ENCODE peak calls at places on chromosomes 3 and 15, in six cellular contexts. One of them, this sample, is unnamed.
A peak's percentile ranks its signal among the peaks of the same experiment; 100 is the strongest.

GRCh38 chr15:77599899-77600298 is 32.8 kb downstream of the LINGO1 start:
- DNase-seq in Calu3: no peak
- DNase-seq in CD14-positive monocyte: no peak
- DNase-seq in GM20000: no peak
- DNase-seq in cardiac muscle cell: peak; percentile 87
- DNase-seq in D721Med: no peak
- DNase-seq in this sample: peak; percentile 44

GRCh38 chr3:158974905-158975304 is 173.1 kb downstream of the MFSD1 start:
- DNase-seq in Calu3: no peak
- DNase-seq in CD14-positive monocyte: no peak
- DNase-seq in GM20000: no peak
- DNase-seq in cardiac muscle cell: no peak
- DNase-seq in D721Med: no peak
- DNase-seq in this sample: no peak

GRCh38 chr3:182331356-182331755 is 461.9 kb upstream of the ATP11B start:
- DNase-seq in Calu3: no peak
- DNase-seq in CD14-positive monocyte: no peak
- DNase-seq in GM20000: no peak
- DNase-seq in cardiac muscle cell: no peak
- DNase-seq in D721Med: no peak
- DNase-seq in this sample: no peak

GRCh38 chr15:31306036-31306425 is 20.6 kb upstream of the KLF13 start:
- DNase-seq in Calu3: no peak
- DNase-seq in CD14-positive monocyte: no peak
- DNase-seq in GM20000: peak; percentile 3
- DNase-seq in cardiac muscle cell: no peak
- DNase-seq in D721Med: no peak
- DNase-seq in this sample: no peak

GRCh38 chr15:60038111-60038521 is 34.0 kb downstream of the FOXB1 start:
- DNase-seq in Calu3: peak; percentile 47
- DNase-seq in CD14-positive monocyte: no peak
- DNase-seq in GM20000: no peak
- DNase-seq in cardiac muscle cell: no peak
- DNase-seq in D721Med: no peak
- DNase-seq in this sample: no peak

GRCh38 chr3:191518861-191519260 is 57.9 kb downstream of the PYDC2 start:
- DNase-seq in Calu3: no peak
- DNase-seq in CD14-positive monocyte: no peak
- DNase-seq in GM20000: no peak
- DNase-seq in cardiac muscle cell: no peak
- DNase-seq in D721Med: no peak
- DNase-seq in this sample: no peak

GRCh38 chr15:70111203-70112017 is 13.7 kb upstream of the TLE3 start:
- DNase-seq in Calu3: peak; percentile 72
- DNase-seq in CD14-positive monocyte: no peak
- DNase-seq in GM20000: no peak
- DNase-seq in cardiac muscle cell: peak; percentile 90
- DNase-seq in D721Med: peak; percentile 81
- DNase-seq in this sample: peak; percentile 82

GRCh38 chr3:18046531-18046930 is 304.1 kb upstream of the TBC1D5 start:
- DNase-seq in Calu3: no peak
- DNase-seq in CD14-positive monocyte: no peak
- DNase-seq in GM20000: no peak
- DNase-seq in cardiac muscle cell: no peak
- DNase-seq in D721Med: no peak
- DNase-seq in this sample: no peak

GRCh38 chr3:9400626-9401025 is 3.2 kb downstream of the SETD5 start:
- DNase-seq in Calu3: no peak
- DNase-seq in CD14-positive monocyte: no peak
- DNase-seq in GM20000: no peak
- DNase-seq in cardiac muscle cell: peak; percentile 13
- DNase-seq in D721Med: no peak
- DNase-seq in this sample: peak; percentile 16

GRCh38 chr3:60798456-60798855 is 452.8 kb downstream of the FHIT start:
- DNase-seq in Calu3: no peak
- DNase-seq in CD14-positive monocyte: no peak
- DNase-seq in GM20000: no peak
- DNase-seq in cardiac muscle cell: no peak
- DNase-seq in D721Med: no peak
- DNase-seq in this sample: no peak

GRCh38 chr3:194685723-194686413 is at the start of gene FAM43A:
- DNase-seq in Calu3: peak; percentile 83
- DNase-seq in CD14-positive monocyte: peak; percentile 84
- DNase-seq in GM20000: peak; percentile 86
- DNase-seq in cardiac muscle cell: peak; percentile 93
- DNase-seq in D721Med: peak; percentile 76
- DNase-seq in this sample: peak; percentile 87

GRCh38 chr15:63600001-63600645 is 2.9 kb downstream of the FBXL22 start:
- DNase-seq in Calu3: peak; percentile 29
- DNase-seq in CD14-positive monocyte: no peak
- DNase-seq in GM20000: no peak
- DNase-seq in cardiac muscle cell: peak; percentile 39
- DNase-seq in D721Med: no peak
- DNase-seq in this sample: no peak

GRCh38 chr3:11145888-11146287 is 8.4 kb upstream of the HRH1 start:
- DNase-seq in Calu3: no peak
- DNase-seq in CD14-positive monocyte: no peak
- DNase-seq in GM20000: no peak
- DNase-seq in cardiac muscle cell: no peak
- DNase-seq in D721Med: no peak
- DNase-seq in this sample: no peak

GRCh38 chr3:11154953-11155325 is 646 bp downstream of the HRH1 start:
- DNase-seq in Calu3: no peak
- DNase-seq in CD14-positive monocyte: no peak
- DNase-seq in GM20000: no peak
- DNase-seq in cardiac muscle cell: no peak
- DNase-seq in D721Med: no peak
- DNase-seq in this sample: peak; percentile 20

GRCh38 chr3:11154036-11154952 is at the start of gene HRH1:
- DNase-seq in Calu3: peak; percentile 20
- DNase-seq in CD14-positive monocyte: no peak
- DNase-seq in GM20000: no peak
- DNase-seq in cardiac muscle cell: peak; percentile 40
- DNase-seq in D721Med: no peak
- DNase-seq in this sample: peak; percentile 69

GRCh38 chr3:11146771-11147363 is 7.4 kb upstream of the HRH1 start:
- DNase-seq in Calu3: no peak
- DNase-seq in CD14-positive monocyte: no peak
- DNase-seq in GM20000: no peak
- DNase-seq in cardiac muscle cell: no peak
- DNase-seq in D721Med: no peak
- DNase-seq in this sample: no peak

DNA sequence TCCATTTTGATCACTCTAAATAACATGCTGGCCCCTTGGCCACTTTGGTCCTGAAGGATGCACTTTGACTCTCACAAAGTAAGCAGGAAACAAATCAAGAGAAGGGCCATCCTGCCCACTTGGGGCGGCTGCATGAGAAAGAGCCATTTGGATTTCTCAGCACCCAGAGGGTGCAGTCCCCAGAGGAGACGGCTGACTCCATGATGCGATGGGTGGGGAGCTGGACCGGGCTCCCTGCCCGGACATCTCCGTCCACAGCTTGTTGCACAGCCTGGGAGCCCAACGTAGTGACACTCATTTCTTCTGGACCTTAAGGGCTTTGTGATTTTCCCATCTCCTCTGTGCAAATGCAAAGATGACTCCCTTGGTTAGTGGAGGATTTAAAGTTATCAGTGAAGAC is 4.0 kb upstream of the HRH1 start:
- DNase-seq in Calu3: no peak
- DNase-seq in CD14-positive monocyte: peak; percentile 3
- DNase-seq in GM20000: no peak
- DNase-seq in cardiac muscle cell: no peak
- DNase-seq in D721Med: no peak
- DNase-seq in this sample: no peak
- TF ChIP-seq CTCF in Calu3: no peak
- TF ChIP-seq CTCF in CD14-positive monocyte: no peak
- TF ChIP-seq CTCF in GM20000: no peak
- TF ChIP-seq CTCF in cardiac muscle cell: no peak
- TF ChIP-seq CTCF in D721Med: no peak
- TF ChIP-seq CTCF in this sample: no peak

DNA sequence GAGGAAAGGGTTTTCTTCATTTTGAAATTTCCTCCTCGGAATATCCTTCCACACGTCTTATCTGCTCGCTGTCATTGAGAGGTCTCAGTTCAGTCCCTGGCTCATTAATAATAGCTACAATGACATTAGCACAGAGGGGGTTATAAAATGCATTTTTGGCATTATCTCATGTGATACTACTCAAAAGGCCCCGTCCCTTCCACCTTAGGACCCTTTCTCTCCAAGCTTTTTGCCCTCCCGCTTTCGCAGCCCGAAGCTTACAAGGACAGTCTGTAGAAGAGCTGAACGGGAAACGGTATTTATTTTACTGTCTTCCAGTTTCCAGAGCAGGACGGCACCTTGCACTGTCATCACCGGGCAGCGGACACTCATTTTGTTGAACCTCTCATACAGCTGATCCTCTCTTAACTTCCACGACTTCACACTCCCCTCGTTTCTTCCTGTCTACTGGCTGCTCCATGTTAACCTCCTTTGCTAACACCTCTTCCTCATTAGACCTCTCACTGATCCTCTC is 5.6 kb upstream of the PLEKHO2 start:
- DNase-seq in Calu3: no peak
- DNase-seq in CD14-positive monocyte: no peak
- DNase-seq in GM20000: no peak
- DNase-seq in cardiac muscle cell: no peak
- DNase-seq in D721Med: no peak
- DNase-seq in this sample: no peak
- TF ChIP-seq CTCF in Calu3: peak; percentile 18
- TF ChIP-seq CTCF in CD14-positive monocyte: peak; percentile 73
- TF ChIP-seq CTCF in GM20000: no peak
- TF ChIP-seq CTCF in cardiac muscle cell: no peak
- TF ChIP-seq CTCF in D721Med: no peak
- TF ChIP-seq CTCF in this sample: peak; percentile 8

GRCh38 chr15:68957686-68958085 is 27.4 kb downstream of the SPESP1 start:
- DNase-seq in Calu3: no peak
- DNase-seq in CD14-positive monocyte: no peak
- DNase-seq in GM20000: no peak
- DNase-seq in cardiac muscle cell: peak; percentile 33
- DNase-seq in D721Med: no peak
- DNase-seq in this sample: no peak

GRCh38 chr15:68951813-68952212 is 21.5 kb downstream of the SPESP1 start:
- DNase-seq in Calu3: no peak
- DNase-seq in CD14-positive monocyte: no peak
- DNase-seq in GM20000: no peak
- DNase-seq in cardiac muscle cell: no peak
- DNase-seq in D721Med: no peak
- DNase-seq in this sample: no peak
- TF ChIP-seq CTCF in Calu3: no peak
- TF ChIP-seq CTCF in CD14-positive monocyte: no peak
- TF ChIP-seq CTCF in GM20000: no peak
- TF ChIP-seq CTCF in cardiac muscle cell: no peak
- TF ChIP-seq CTCF in D721Med: no peak
- TF ChIP-seq CTCF in this sample: no peak

GRCh38 chr3:46607603-46608028 is 4.7 kb upstream of the FAM240A start:
- DNase-seq in Calu3: no peak
- DNase-seq in CD14-positive monocyte: no peak
- DNase-seq in GM20000: no peak
- DNase-seq in cardiac muscle cell: no peak
- DNase-seq in D721Med: no peak
- DNase-seq in this sample: no peak
- TF ChIP-seq CTCF in Calu3: no peak
- TF ChIP-seq CTCF in CD14-positive monocyte: peak; percentile 18
- TF ChIP-seq CTCF in GM20000: no peak
- TF ChIP-seq CTCF in cardiac muscle cell: peak; percentile 16
- TF ChIP-seq CTCF in D721Med: no peak
- TF ChIP-seq CTCF in this sample: peak; percentile 35

DNA sequence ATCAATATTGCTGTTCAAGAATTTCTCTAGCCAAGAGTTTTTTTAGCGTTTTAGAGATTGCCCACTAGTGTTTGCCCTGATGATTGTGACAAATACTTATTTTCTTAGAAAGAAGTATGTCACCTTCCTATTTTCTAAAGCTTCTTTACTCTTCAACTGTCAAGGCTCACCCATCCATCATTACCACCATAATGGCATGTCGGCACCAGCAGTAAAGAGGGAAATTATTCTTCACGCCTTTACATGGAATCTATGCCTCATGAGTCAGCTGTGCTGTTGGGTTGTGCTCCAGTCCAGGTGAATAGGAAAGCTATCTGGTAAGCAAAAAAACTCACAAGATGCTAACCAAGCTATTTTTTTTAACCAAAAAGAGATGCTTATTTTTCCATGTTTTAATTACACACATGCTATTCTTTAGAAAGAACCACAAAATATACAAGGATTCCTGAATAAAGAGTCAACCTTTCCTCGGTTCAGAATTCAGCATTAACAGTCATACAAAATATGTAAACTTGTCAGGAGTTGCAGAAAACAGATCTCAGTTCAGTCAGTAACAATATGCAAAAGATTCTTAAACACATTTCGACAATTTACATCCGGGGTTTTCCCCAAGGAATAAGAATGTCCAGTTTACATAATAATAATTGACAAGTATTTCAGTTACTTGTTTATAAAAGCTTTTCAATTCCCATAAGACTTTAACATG is 128.0 kb downstream of the ATP8B4 start:
- DNase-seq in Calu3: no peak
- DNase-seq in CD14-positive monocyte: no peak
- DNase-seq in GM20000: no peak
- DNase-seq in cardiac muscle cell: no peak
- DNase-seq in D721Med: no peak
- DNase-seq in this sample: no peak
- TF ChIP-seq CTCF in Calu3: no peak
- TF ChIP-seq CTCF in CD14-positive monocyte: no peak
- TF ChIP-seq CTCF in GM20000: no peak
- TF ChIP-seq CTCF in cardiac muscle cell: no peak
- TF ChIP-seq CTCF in D721Med: no peak
- TF ChIP-seq CTCF in this sample: no peak

DNA sequence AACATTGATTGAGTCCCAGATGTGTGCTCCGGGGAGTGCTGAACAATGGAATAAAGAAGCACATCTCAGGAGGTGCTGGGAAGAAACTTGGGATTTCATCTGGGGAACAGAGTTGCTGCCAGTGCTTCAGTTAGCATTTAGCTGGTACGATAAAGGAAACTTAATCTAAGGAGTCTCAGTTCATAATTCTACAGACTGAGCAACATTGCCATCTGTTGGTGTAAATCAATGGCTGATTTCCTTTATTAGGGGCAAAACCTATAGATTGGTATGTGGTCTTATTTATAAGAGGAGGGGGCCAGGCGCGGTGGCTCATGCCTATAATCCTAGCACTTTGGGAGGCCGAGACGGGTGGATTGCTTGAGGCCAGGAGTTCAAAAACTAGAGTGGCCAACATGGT is 8.9 kb downstream of the MKRN2OS start:
- DNase-seq in Calu3: no peak
- DNase-seq in CD14-positive monocyte: no peak
- DNase-seq in GM20000: no peak
- DNase-seq in cardiac muscle cell: no peak
- DNase-seq in D721Med: no peak
- DNase-seq in this sample: no peak
- TF ChIP-seq CTCF in Calu3: no peak
- TF ChIP-seq CTCF in CD14-positive monocyte: no peak
- TF ChIP-seq CTCF in GM20000: no peak
- TF ChIP-seq CTCF in cardiac muscle cell: peak; percentile 42
- TF ChIP-seq CTCF in D721Med: no peak
- TF ChIP-seq CTCF in this sample: no peak